ENCODE peak calls at places on chromosome 1, in six cellular contexts. W is IMR-90, J is neuronal stem cell, P is H9, Q is mesendoderm, R is mesenchymal stem cell. A is an unnamed sample.
A peak's percentile ranks its signal among the peaks of the same experiment; 100 is the strongest.

GRCh38 chr1:53477626-53478025 is 18.4 kb downstream of the DMRTB1 start:
- DNase-seq in W (no peak), J (no peak), P (peak; percentile 20), Q (no peak), R (no peak), A (no peak)

GRCh38 chr1:17741052-17741451 is 14.1 kb upstream of the ACTL8 start:
- DNase-seq in W (no peak), J (no peak), P (no peak), Q (no peak), R (no peak), A (no peak)

GRCh38 chr1:6745073-6745472 is 40.2 kb upstream of the CAMTA1 start:
- DNase-seq in W (no peak), J (no peak), P (no peak), Q (no peak), R (no peak), A (no peak)

GRCh38 chr1:18179009-18179408 is 71.4 kb downstream of the IGSF21 start:
- DNase-seq in W (no peak), J (no peak), P (no peak), Q (no peak), R (no peak), A (no peak)

GRCh38 chr1:226644541-226645176 is 94.4 kb downstream of the ITPKB start:
- DNase-seq in W (peak; percentile 42), J (no peak), P (no peak), Q (no peak), R (peak; percentile 50), A (no peak)

GRCh38 chr1:155978973-155979429 is 654 bp upstream of the ARHGEF2 start:
- DNase-seq in W (peak; percentile 31), J (no peak), P (no peak), Q (no peak), R (peak; percentile 61), A (no peak)

GRCh38 chr1:179774033-179774432 is 30.9 kb downstream of the FAM163A start:
- DNase-seq in W (no peak), J (no peak), P (no peak), Q (no peak), R (no peak), A (no peak)

GRCh38 chr1:54645806-54646676 is 4.5 kb downstream of the MROH7 start:
- DNase-seq in W (peak; percentile 13), J (no peak), P (no peak), Q (no peak), R (no peak), A (no peak)

GRCh38 chr1:29753771-29754607 is 517.7 kb downstream of the PTPRU start:
- DNase-seq in W (no peak), J (no peak), P (peak; percentile 14), Q (no peak), R (no peak), A (no peak)

GRCh38 chr1:2587860-2588571 is 1.4 kb downstream of the PRXL2B start:
- DNase-seq in W (no peak), J (no peak), P (no peak), Q (no peak), R (no peak), A (no peak)

GRCh38 chr1:228037401-228038386 is 30.9 kb downstream of the WNT3A start:
- DNase-seq in W (peak; percentile 19), J (peak; percentile 61), P (peak; percentile 36), Q (peak; percentile 30), R (peak; percentile 1), A (peak; percentile 62)

GRCh38 chr1:159828916-159829634 is 2.4 kb downstream of the SLAMF8 start:
- DNase-seq in W (no peak), J (no peak), P (peak; percentile 74), Q (peak; percentile 79), R (peak; percentile 33), A (no peak)

GRCh38 chr1:209810783-209811182 is 4.8 kb upstream of the IRF6 start:
- DNase-seq in W (no peak), J (no peak), P (no peak), Q (no peak), R (no peak), A (no peak)

GRCh38 chr1:201385299-201385891 is 7.9 kb upstream of the TNNT2 start:
- DNase-seq in W (peak; percentile 19), J (no peak), P (peak; percentile 84), Q (peak; percentile 68), R (peak; percentile 33), A (peak; percentile 95)

GRCh38 chr1:100130552-100131077 is 2.1 kb downstream of the SASS6 start:
- DNase-seq in W (peak; percentile 25), J (no peak), P (no peak), Q (no peak), R (peak; percentile 62), A (no peak)
- H2BK15ac ChIP-seq in W (no peak overlapping the region), J (no peak overlapping the region), P (no peak overlapping the region), Q (no peak overlapping the region), R (no peak overlapping the region), A (no peak overlapping the region)

GRCh38 chr1:34879230-34879629 is 19.7 kb upstream of the SMIM12 start:
- DNase-seq in W (no peak), J (no peak), P (peak; percentile 57), Q (peak; percentile 40), R (no peak), A (no peak)

GRCh38 chr1:34871443-34872132 is 12.0 kb upstream of the SMIM12 start:
- DNase-seq in W (no peak), J (no peak), P (no peak), Q (no peak), R (no peak), A (no peak)

GRCh38 chr1:34872133-34872503 is 12.6 kb upstream of the SMIM12 start:
- DNase-seq in W (no peak), J (no peak), P (no peak), Q (no peak), R (no peak), A (no peak)

GRCh38 chr1:34874581-34874980 is 15.0 kb upstream of the SMIM12 start:
- DNase-seq in W (no peak), J (no peak), P (no peak), Q (peak; percentile 47), R (no peak), A (no peak)

DNA sequence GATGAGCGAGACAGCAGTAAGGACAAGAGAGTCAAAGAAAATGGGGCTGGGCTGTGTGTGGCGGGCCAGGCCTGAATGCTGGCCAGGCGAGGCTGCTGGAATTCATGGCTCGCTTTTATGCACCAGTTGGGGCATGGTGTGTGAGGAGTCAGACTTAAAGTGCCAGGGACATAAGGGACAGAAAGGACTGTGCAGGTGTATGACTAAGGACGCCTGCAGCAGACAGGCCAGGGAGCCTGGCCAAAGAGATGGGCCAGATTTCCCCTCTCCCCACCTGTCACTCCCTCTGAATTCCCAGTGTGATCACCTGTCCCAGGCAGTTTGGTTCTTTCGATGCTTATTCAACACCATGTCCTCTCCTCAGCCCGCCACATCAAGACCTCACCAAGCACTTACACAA is 16.9 kb upstream of the SMIM12 start:
- DNase-seq in W (no peak), J (no peak), P (no peak), Q (no peak), R (no peak), A (no peak)
- H2BK15ac ChIP-seq in W (no peak overlapping the region), J (no peak overlapping the region), P (no peak overlapping the region), Q (no peak overlapping the region), R (no peak overlapping the region), A (no peak overlapping the region)

DNA sequence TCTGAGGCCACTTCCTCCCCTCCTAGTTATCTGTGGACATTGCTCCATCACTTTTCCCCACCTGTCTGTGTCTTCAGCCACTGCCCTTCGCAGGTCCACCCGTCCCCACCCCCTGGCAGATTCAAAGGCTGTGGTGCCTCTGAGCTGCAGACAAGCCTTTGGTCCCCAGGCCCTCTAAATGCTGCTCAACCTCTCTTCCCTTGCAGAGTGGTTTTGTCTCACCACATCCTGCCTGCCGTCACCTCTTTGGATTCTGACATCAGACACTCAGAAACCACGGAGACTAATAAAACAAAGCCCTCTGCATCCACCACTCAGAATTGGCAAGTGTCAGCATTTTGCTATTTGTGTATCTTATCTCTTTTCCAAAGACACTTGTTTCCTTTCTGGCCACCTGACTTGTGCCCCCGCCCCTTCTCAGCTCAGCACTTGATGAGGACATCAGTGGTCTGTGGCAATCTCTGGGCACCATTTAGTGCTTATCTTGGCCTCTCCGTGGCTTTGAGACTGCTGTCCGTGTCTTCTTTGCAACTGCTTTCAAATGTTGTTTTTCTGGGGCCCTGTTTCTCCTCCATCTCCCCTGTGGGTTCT is 7.7 kb downstream of the CNIH3 start:
- DNase-seq in W (peak; percentile 97), J (no peak), P (no peak), Q (peak; percentile 73), R (peak; percentile 98), A (no peak)
- H2BK15ac ChIP-seq in W (peak overlapping the region; percentile 57), J (no peak overlapping the region), P (no peak overlapping the region), Q (no peak overlapping the region), R (no peak overlapping the region), A (no peak overlapping the region)

DNA sequence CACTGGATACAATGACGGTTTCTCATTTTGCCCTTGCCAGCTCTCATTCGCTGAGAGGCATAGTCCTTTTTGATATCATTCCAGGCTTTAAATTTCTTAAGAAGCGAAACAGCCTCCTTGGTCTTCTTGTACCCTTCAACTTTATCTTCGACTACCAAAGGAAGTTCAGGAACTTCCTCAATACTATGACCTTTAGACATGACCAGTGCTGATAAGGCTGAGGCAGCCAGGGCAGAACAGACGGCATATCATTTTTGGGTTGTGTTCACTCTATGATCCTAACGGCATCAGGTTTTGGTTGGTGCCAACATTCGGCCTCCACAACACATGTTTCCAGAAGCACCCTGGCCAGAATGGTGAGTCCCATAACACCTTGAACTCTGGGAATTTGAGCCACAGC is 31.3 kb upstream of the MYOC start:
- DNase-seq in W (no peak), J (no peak), P (no peak), Q (no peak), R (no peak), A (no peak)
- H2BK15ac ChIP-seq in W (no peak overlapping the region), J (no peak overlapping the region), P (no peak overlapping the region), Q (no peak overlapping the region), R (no peak overlapping the region), A (no peak overlapping the region)

GRCh38 chr1:223339861-223340260 is 24.1 kb downstream of the SUSD4 start:
- DNase-seq in W (no peak), J (no peak), P (no peak), Q (peak; percentile 40), R (no peak), A (no peak)
- H2BK15ac ChIP-seq in W (no peak overlapping the region), J (no peak overlapping the region), P (no peak overlapping the region), Q (no peak overlapping the region), R (no peak overlapping the region), A (no peak overlapping the region)

GRCh38 chr1:216688127-216688657 is 35.0 kb downstream of the ESRRG start:
- DNase-seq in W (no peak), J (no peak), P (no peak), Q (no peak), R (no peak), A (no peak)
- H2BK15ac ChIP-seq in W (no peak overlapping the region), J (no peak overlapping the region), P (no peak overlapping the region), Q (peak overlapping the region; percentile 19), R (no peak overlapping the region), A (no peak overlapping the region)

GRCh38 chr1:217955723-217956122 is 324.6 kb downstream of the SPATA17 start:
- DNase-seq in W (no peak), J (no peak), P (no peak), Q (peak; percentile 7), R (no peak), A (no peak)

GRCh38 chr1:217953330-217953729 is 322.2 kb downstream of the SPATA17 start:
- DNase-seq in W (no peak), J (no peak), P (no peak), Q (no peak), R (no peak), A (no peak)

GRCh38 chr1:217948741-217949140 is 317.6 kb downstream of the SPATA17 start:
- DNase-seq in W (no peak), J (no peak), P (no peak), Q (no peak), R (peak; percentile 8), A (no peak)

GRCh38 chr1:217953922-217954321 is 322.8 kb downstream of the SPATA17 start:
- DNase-seq in W (no peak), J (no peak), P (no peak), Q (no peak), R (no peak), A (no peak)
- H2BK15ac ChIP-seq in W (no peak overlapping the region), J (no peak overlapping the region), P (no peak overlapping the region), Q (no peak overlapping the region), R (no peak overlapping the region), A (no peak overlapping the region)